ENCODE peak calls at places on chromosomes 5 and 9, in four cellular contexts. One of them, this sample, is unnamed.
A peak's percentile ranks its signal among the peaks of the same experiment; 100 is the strongest.

GRCh38 chr5:154519375-154519774 is 41.3 kb upstream of the HAND1 start:
- DNase-seq in activated CD4-positive, alpha-beta T cell treated with anti-CD3 and anti-CD28 coated beads for 24 hours: no peak
- DNase-seq in NCI-H2029 treated with DMSO at 0.1 percent for 48 hours: no peak
- DNase-seq in effector memory CD4-positive, alpha-beta T cell: no peak
- DNase-seq in this sample: no peak

GRCh38 chr5:171424726-171425125 is 5.3 kb downstream of the FGF18 start:
- DNase-seq in activated CD4-positive, alpha-beta T cell treated with anti-CD3 and anti-CD28 coated beads for 24 hours: no peak
- DNase-seq in NCI-H2029 treated with DMSO at 0.1 percent for 48 hours: no peak
- DNase-seq in effector memory CD4-positive, alpha-beta T cell: no peak
- DNase-seq in this sample: no peak

GRCh38 chr5:13643734-13644133 is 300.8 kb downstream of the DNAH5 start:
- DNase-seq in activated CD4-positive, alpha-beta T cell treated with anti-CD3 and anti-CD28 coated beads for 24 hours: no peak
- DNase-seq in NCI-H2029 treated with DMSO at 0.1 percent for 48 hours: no peak
- DNase-seq in effector memory CD4-positive, alpha-beta T cell: no peak
- DNase-seq in this sample: no peak

GRCh38 chr9:105114956-105115728 is 129.3 kb upstream of the SLC44A1 start:
- DNase-seq in activated CD4-positive, alpha-beta T cell treated with anti-CD3 and anti-CD28 coated beads for 24 hours: no peak
- DNase-seq in NCI-H2029 treated with DMSO at 0.1 percent for 48 hours: no peak
- DNase-seq in effector memory CD4-positive, alpha-beta T cell: no peak
- DNase-seq in this sample: no peak

GRCh38 chr5:125559296-125559695 is 812.9 kb upstream of the ZNF608 start:
- DNase-seq in activated CD4-positive, alpha-beta T cell treated with anti-CD3 and anti-CD28 coated beads for 24 hours: no peak
- DNase-seq in NCI-H2029 treated with DMSO at 0.1 percent for 48 hours: no peak
- DNase-seq in effector memory CD4-positive, alpha-beta T cell: no peak
- DNase-seq in this sample: no peak

GRCh38 chr5:139660916-139661814 is 13.0 kb downstream of the CXXC5 start:
- DNase-seq in activated CD4-positive, alpha-beta T cell treated with anti-CD3 and anti-CD28 coated beads for 24 hours: no peak
- DNase-seq in NCI-H2029 treated with DMSO at 0.1 percent for 48 hours: no peak
- DNase-seq in effector memory CD4-positive, alpha-beta T cell: no peak
- DNase-seq in this sample: no peak

GRCh38 chr5:131610198-131611063 is 24.6 kb downstream of the RAPGEF6 start:
- DNase-seq in activated CD4-positive, alpha-beta T cell treated with anti-CD3 and anti-CD28 coated beads for 24 hours: no peak
- DNase-seq in NCI-H2029 treated with DMSO at 0.1 percent for 48 hours: no peak
- DNase-seq in effector memory CD4-positive, alpha-beta T cell: no peak
- DNase-seq in this sample: no peak

GRCh38 chr5:119360905-119361605 is 5.2 kb downstream of the TNFAIP8 start:
- DNase-seq in activated CD4-positive, alpha-beta T cell treated with anti-CD3 and anti-CD28 coated beads for 24 hours: no peak
- DNase-seq in NCI-H2029 treated with DMSO at 0.1 percent for 48 hours: no peak
- DNase-seq in effector memory CD4-positive, alpha-beta T cell: no peak
- DNase-seq in this sample: no peak

GRCh38 chr9:99749641-99750040 is 72.0 kb upstream of the NR4A3 start:
- DNase-seq in activated CD4-positive, alpha-beta T cell treated with anti-CD3 and anti-CD28 coated beads for 24 hours: no peak
- DNase-seq in NCI-H2029 treated with DMSO at 0.1 percent for 48 hours: no peak
- DNase-seq in effector memory CD4-positive, alpha-beta T cell: no peak
- DNase-seq in this sample: no peak

GRCh38 chr9:113444736-113445135 is 18.8 kb upstream of the RGS3 start:
- DNase-seq in activated CD4-positive, alpha-beta T cell treated with anti-CD3 and anti-CD28 coated beads for 24 hours: no peak
- DNase-seq in NCI-H2029 treated with DMSO at 0.1 percent for 48 hours: no peak
- DNase-seq in effector memory CD4-positive, alpha-beta T cell: no peak
- DNase-seq in this sample: no peak

GRCh38 chr9:113578877-113579269 is 115.3 kb downstream of the RGS3 start:
- DNase-seq in activated CD4-positive, alpha-beta T cell treated with anti-CD3 and anti-CD28 coated beads for 24 hours: peak; percentile 64
- DNase-seq in NCI-H2029 treated with DMSO at 0.1 percent for 48 hours: no peak
- DNase-seq in effector memory CD4-positive, alpha-beta T cell: peak; percentile 75
- DNase-seq in this sample: peak; percentile 32

GRCh38 chr9:71737455-71737854 is 30.9 kb downstream of the CEMIP2 start:
- DNase-seq in activated CD4-positive, alpha-beta T cell treated with anti-CD3 and anti-CD28 coated beads for 24 hours: no peak
- DNase-seq in NCI-H2029 treated with DMSO at 0.1 percent for 48 hours: no peak
- DNase-seq in effector memory CD4-positive, alpha-beta T cell: no peak
- DNase-seq in this sample: no peak

GRCh38 chr9:130196643-130197042 is 24.4 kb downstream of the NCS1 start:
- DNase-seq in activated CD4-positive, alpha-beta T cell treated with anti-CD3 and anti-CD28 coated beads for 24 hours: no peak
- DNase-seq in NCI-H2029 treated with DMSO at 0.1 percent for 48 hours: peak; percentile 57
- DNase-seq in effector memory CD4-positive, alpha-beta T cell: no peak
- DNase-seq in this sample: peak; percentile 86

GRCh38 chr5:111685969-111686368 is 71.0 kb downstream of the NREP start:
- DNase-seq in activated CD4-positive, alpha-beta T cell treated with anti-CD3 and anti-CD28 coated beads for 24 hours: no peak
- DNase-seq in NCI-H2029 treated with DMSO at 0.1 percent for 48 hours: peak; percentile 18
- DNase-seq in effector memory CD4-positive, alpha-beta T cell: no peak
- DNase-seq in this sample: no peak

GRCh38 chr5:57171818-57172465 is 1.9 kb upstream of the GPBP1 start:
- DNase-seq in activated CD4-positive, alpha-beta T cell treated with anti-CD3 and anti-CD28 coated beads for 24 hours: no peak
- DNase-seq in NCI-H2029 treated with DMSO at 0.1 percent for 48 hours: no peak
- DNase-seq in effector memory CD4-positive, alpha-beta T cell: peak; percentile 32
- DNase-seq in this sample: no peak

GRCh38 chr9:36575411-36575882 is 2.8 kb downstream of the MELK start:
- DNase-seq in activated CD4-positive, alpha-beta T cell treated with anti-CD3 and anti-CD28 coated beads for 24 hours: no peak
- DNase-seq in NCI-H2029 treated with DMSO at 0.1 percent for 48 hours: no peak
- DNase-seq in effector memory CD4-positive, alpha-beta T cell: no peak
- DNase-seq in this sample: no peak

GRCh38 chr5:41270423-41271251 is 57.3 kb upstream of the C6 start:
- DNase-seq in activated CD4-positive, alpha-beta T cell treated with anti-CD3 and anti-CD28 coated beads for 24 hours: no peak
- DNase-seq in NCI-H2029 treated with DMSO at 0.1 percent for 48 hours: no peak
- DNase-seq in effector memory CD4-positive, alpha-beta T cell: no peak
- DNase-seq in this sample: no peak

GRCh38 chr9:107932601-107933000 is 443.0 kb upstream of the KLF4 start:
- DNase-seq in activated CD4-positive, alpha-beta T cell treated with anti-CD3 and anti-CD28 coated beads for 24 hours: no peak
- DNase-seq in NCI-H2029 treated with DMSO at 0.1 percent for 48 hours: no peak
- DNase-seq in effector memory CD4-positive, alpha-beta T cell: no peak
- DNase-seq in this sample: no peak

GRCh38 chr5:173016621-173017046 is 33.1 kb downstream of the ATP6V0E1 start:
- DNase-seq in activated CD4-positive, alpha-beta T cell treated with anti-CD3 and anti-CD28 coated beads for 24 hours: no peak
- DNase-seq in NCI-H2029 treated with DMSO at 0.1 percent for 48 hours: no peak
- DNase-seq in effector memory CD4-positive, alpha-beta T cell: no peak
- DNase-seq in this sample: no peak

GRCh38 chr9:11269036-11269435 is 656.2 kb upstream of the PTPRD start:
- DNase-seq in activated CD4-positive, alpha-beta T cell treated with anti-CD3 and anti-CD28 coated beads for 24 hours: no peak
- DNase-seq in NCI-H2029 treated with DMSO at 0.1 percent for 48 hours: no peak
- DNase-seq in effector memory CD4-positive, alpha-beta T cell: no peak
- DNase-seq in this sample: no peak

GRCh38 chr9:26670052-26670640 is 222.5 kb downstream of the CAAP1 start:
- DNase-seq in activated CD4-positive, alpha-beta T cell treated with anti-CD3 and anti-CD28 coated beads for 24 hours: no peak
- DNase-seq in NCI-H2029 treated with DMSO at 0.1 percent for 48 hours: no peak
- DNase-seq in effector memory CD4-positive, alpha-beta T cell: no peak
- DNase-seq in this sample: no peak

GRCh38 chr5:14216372-14216771 is 73.2 kb downstream of the TRIO start:
- DNase-seq in activated CD4-positive, alpha-beta T cell treated with anti-CD3 and anti-CD28 coated beads for 24 hours: no peak
- DNase-seq in NCI-H2029 treated with DMSO at 0.1 percent for 48 hours: no peak
- DNase-seq in effector memory CD4-positive, alpha-beta T cell: no peak
- DNase-seq in this sample: no peak

GRCh38 chr5:170694911-170695310 is 88.6 kb upstream of the GABRP start:
- DNase-seq in activated CD4-positive, alpha-beta T cell treated with anti-CD3 and anti-CD28 coated beads for 24 hours: no peak
- DNase-seq in NCI-H2029 treated with DMSO at 0.1 percent for 48 hours: no peak
- DNase-seq in effector memory CD4-positive, alpha-beta T cell: no peak
- DNase-seq in this sample: no peak

GRCh38 chr5:111512026-111512405 is 319 bp downstream of the STARD4 start:
- DNase-seq in activated CD4-positive, alpha-beta T cell treated with anti-CD3 and anti-CD28 coated beads for 24 hours: no peak
- DNase-seq in NCI-H2029 treated with DMSO at 0.1 percent for 48 hours: peak; percentile 40
- DNase-seq in effector memory CD4-positive, alpha-beta T cell: no peak
- DNase-seq in this sample: peak; percentile 60

GRCh38 chr5:136123236-136123768 is 9.3 kb upstream of the SMAD5 start:
- DNase-seq in activated CD4-positive, alpha-beta T cell treated with anti-CD3 and anti-CD28 coated beads for 24 hours: no peak
- DNase-seq in NCI-H2029 treated with DMSO at 0.1 percent for 48 hours: peak; percentile 82
- DNase-seq in effector memory CD4-positive, alpha-beta T cell: no peak
- DNase-seq in this sample: no peak

GRCh38 chr5:25006734-25007133 is 362.0 kb upstream of the CDH10 start:
- DNase-seq in activated CD4-positive, alpha-beta T cell treated with anti-CD3 and anti-CD28 coated beads for 24 hours: no peak
- DNase-seq in NCI-H2029 treated with DMSO at 0.1 percent for 48 hours: no peak
- DNase-seq in effector memory CD4-positive, alpha-beta T cell: no peak
- DNase-seq in this sample: no peak

GRCh38 chr9:31259824-31260223 is 1124.6 kb upstream of the ACO1 start:
- DNase-seq in activated CD4-positive, alpha-beta T cell treated with anti-CD3 and anti-CD28 coated beads for 24 hours: no peak
- DNase-seq in NCI-H2029 treated with DMSO at 0.1 percent for 48 hours: no peak
- DNase-seq in effector memory CD4-positive, alpha-beta T cell: no peak
- DNase-seq in this sample: no peak

GRCh38 chr5:174046558-174046957 is 1.1 kb downstream of the NSG2 start:
- DNase-seq in activated CD4-positive, alpha-beta T cell treated with anti-CD3 and anti-CD28 coated beads for 24 hours: no peak
- DNase-seq in NCI-H2029 treated with DMSO at 0.1 percent for 48 hours: peak; percentile 42
- DNase-seq in effector memory CD4-positive, alpha-beta T cell: no peak
- DNase-seq in this sample: no peak

GRCh38 chr5:72093231-72093630 is 14.0 kb upstream of the MAP1B start:
- DNase-seq in activated CD4-positive, alpha-beta T cell treated with anti-CD3 and anti-CD28 coated beads for 24 hours: no peak
- DNase-seq in NCI-H2029 treated with DMSO at 0.1 percent for 48 hours: no peak
- DNase-seq in effector memory CD4-positive, alpha-beta T cell: no peak
- DNase-seq in this sample: no peak

GRCh38 chr9:89395931-89396710 is 77.8 kb downstream of the SECISBP2 start:
- DNase-seq in activated CD4-positive, alpha-beta T cell treated with anti-CD3 and anti-CD28 coated beads for 24 hours: no peak
- DNase-seq in NCI-H2029 treated with DMSO at 0.1 percent for 48 hours: no peak
- DNase-seq in effector memory CD4-positive, alpha-beta T cell: no peak
- DNase-seq in this sample: no peak

GRCh38 chr5:73218552-73219171 is 45.7 kb downstream of the TMEM174 start:
- DNase-seq in activated CD4-positive, alpha-beta T cell treated with anti-CD3 and anti-CD28 coated beads for 24 hours: no peak
- DNase-seq in NCI-H2029 treated with DMSO at 0.1 percent for 48 hours: no peak
- DNase-seq in effector memory CD4-positive, alpha-beta T cell: no peak
- DNase-seq in this sample: no peak

GRCh38 chr9:133334161-133334560 is 1.8 kb downstream of the SURF6 start:
- DNase-seq in activated CD4-positive, alpha-beta T cell treated with anti-CD3 and anti-CD28 coated beads for 24 hours: no peak
- DNase-seq in NCI-H2029 treated with DMSO at 0.1 percent for 48 hours: no peak
- DNase-seq in effector memory CD4-positive, alpha-beta T cell: no peak
- DNase-seq in this sample: no peak

GRCh38 chr5:138932171-138932810 is 57.2 kb upstream of the LRRTM2 start:
- DNase-seq in activated CD4-positive, alpha-beta T cell treated with anti-CD3 and anti-CD28 coated beads for 24 hours: no peak
- DNase-seq in NCI-H2029 treated with DMSO at 0.1 percent for 48 hours: no peak
- DNase-seq in effector memory CD4-positive, alpha-beta T cell: no peak
- DNase-seq in this sample: no peak

This sample was measured in DMS79 treated with DMSO at 0.1 percent for 48 hours.